ENCODE peak calls at places on chromosomes 6 and 20, in eight cellular contexts. F is mesenchymal stem cell, M is psoas muscle, S is uterus, B is AG10803, V is cardiac fibroblast, Y is HFF-Myc, U is HL-60. G is an unnamed sample.

GRCh38 chr6:43713611-43714310 is 26.2 kb upstream of the MRPS18A start:
- DNase-seq in V (no peak), F (no peak), U (no peak), M (no peak), Y (no peak), B (no peak), S (no peak), G (no peak)

GRCh38 chr20:23179766-23180403 is 93.8 kb upstream of the CD93 start:
- DNase-seq in F (peak; percentile 45), B (no peak), M (peak; percentile 53), S (no peak), V (peak; percentile 43), U (no peak), Y (no peak), G (no peak)

GRCh38 chr6:39169448-39170344 is 54.7 kb upstream of the SAYSD1 start:
- DNase-seq in V (no peak), F (no peak), Y (no peak), B (no peak), U (no peak), M (no peak), S (no peak), G (no peak)

GRCh38 chr6:56474531-56474930 is 168.2 kb downstream of the DST start:
- DNase-seq in Y (no peak), U (no peak), F (no peak), B (no peak), V (no peak), M (no peak), S (no peak), G (no peak)

GRCh38 chr6:157587127-157587729 is 206.2 kb downstream of the ZDHHC14 start:
- DNase-seq in M (no peak), F (no peak), Y (no peak), B (no peak), U (no peak), S (no peak), V (no peak), G (no peak)

GRCh38 chr6:146791930-146792329 is 193.2 kb downstream of the ADGB start:
- DNase-seq in F (no peak), M (no peak), S (no peak), Y (no peak), V (no peak), U (no peak), B (no peak), G (no peak)

GRCh38 chr6:89483111-89483720 is 50.3 kb downstream of the ANKRD6 start:
- DNase-seq in B (peak; percentile 6), U (no peak), Y (no peak), V (peak; percentile 39), M (no peak), F (peak; percentile 7), S (no peak), G (peak; percentile 68)

GRCh38 chr20:34562643-34563042 is 4.1 kb downstream of the MAP1LC3A start:
- DNase-seq in S (no peak), B (no peak), V (peak; percentile 32), Y (no peak), M (no peak), U (no peak), F (peak; percentile 43), G (no peak)

GRCh38 chr6:116840091-116840490 is 11.2 kb upstream of the GPRC6A start:
- DNase-seq in S (no peak), Y (no peak), M (no peak), F (peak; percentile 39), U (peak; percentile 6), V (no peak), B (no peak), G (no peak)

GRCh38 chr6:96124778-96125177 is 109.0 kb downstream of the FUT9 start:
- DNase-seq in S (no peak), V (no peak), B (no peak), Y (no peak), F (no peak), U (no peak), M (no peak), G (no peak)

GRCh38 chr20:63183422-63184146 is 32.3 kb downstream of the YTHDF1 start:
- DNase-seq in S (no peak), Y (no peak), V (peak; percentile 32), B (no peak), F (peak; percentile 27), U (no peak), M (peak; percentile 67), G (no peak)

GRCh38 chr6:138105880-138106664 is 1.1 kb downstream of the PERP start:
- DNase-seq in F (peak; percentile 40), S (no peak), B (no peak), U (no peak), V (no peak), Y (no peak), M (no peak), G (no peak)

GRCh38 chr6:20564269-20564668 is 30.0 kb downstream of the CDKAL1 start:
- DNase-seq in F (peak; percentile 37), V (peak; percentile 50), S (no peak), U (no peak), Y (no peak), B (peak; percentile 23), M (no peak), G (no peak)

GRCh38 chr6:143747347-143747842 is 69.6 kb downstream of the PHACTR2 start:
- DNase-seq in M (no peak), S (no peak), U (no peak), B (no peak), F (no peak), Y (no peak), V (peak; percentile 39), G (no peak)

GRCh38 chr6:34319471-34319885 is 70.7 kb upstream of the SMIM29 start:
- DNase-seq in B (no peak), V (no peak), U (no peak), M (no peak), Y (no peak), F (no peak), S (no peak), G (no peak)

GRCh38 chr20:50929299-50930138 is 1.7 kb downstream of the ADNP start:
- DNase-seq in Y (peak; percentile 94), M (peak; percentile 90), F (peak; percentile 96), U (peak; percentile 88), S (peak; percentile 82), V (peak; percentile 97), B (peak; percentile 95), G (peak; percentile 95)

GRCh38 chr20:50930139-50931047 is 844 bp downstream of the ADNP start:
- DNase-seq in F (no peak), S (peak; percentile 34), B (no peak), U (no peak), Y (no peak), M (peak; percentile 70), V (no peak), G (no peak)

GRCh38 chr20:50931306-50932015 is at the start of gene ADNP:
- DNase-seq in B (peak; percentile 90), V (peak; percentile 96), U (peak; percentile 92), Y (peak; percentile 72), M (peak; percentile 94), S (peak; percentile 92), F (peak; percentile 93), G (peak; percentile 87)

GRCh38 chr20:50931048-50931305 is 260 bp downstream of the ADNP start:
- DNase-seq in V (no peak), F (no peak), U (no peak), Y (no peak), S (no peak), M (no peak), B (no peak), G (no peak)

GRCh38 chr20:50928469-50928868 is 2.8 kb downstream of the ADNP start:
- DNase-seq in Y (no peak), M (no peak), F (no peak), B (no peak), S (no peak), U (no peak), V (no peak), G (no peak)
- H3K4me3 ChIP-seq in Y (peak overlapping the region; percentile 79), M (peak overlapping the region; percentile 82), F (peak overlapping the region; percentile 80), B (peak overlapping the region; percentile 66), S (no peak overlapping the region), U (peak overlapping the region; percentile 80), V (peak overlapping the region; percentile 87), G (no peak overlapping the region)

GRCh38 chr20:58038123-58038654 is 190.3 kb downstream of the ANKRD60 start:
- DNase-seq in U (no peak), F (no peak), Y (no peak), V (no peak), B (no peak), M (no peak), S (no peak), G (no peak)
- H3K4me3 ChIP-seq in U (no peak overlapping the region), F (no peak overlapping the region), Y (no peak overlapping the region), V (no peak overlapping the region), B (no peak overlapping the region), M (no peak overlapping the region), S (no peak overlapping the region), G (no peak overlapping the region)

GRCh38 chr6:113676057-113676456 is 181.1 kb upstream of the MARCKS start:
- DNase-seq in U (no peak), B (no peak), V (no peak), M (no peak), F (no peak), S (no peak), Y (no peak), G (no peak)

GRCh38 chr6:113674075-113674474 is 183.1 kb upstream of the MARCKS start:
- DNase-seq in V (no peak), F (no peak), Y (no peak), U (no peak), M (no peak), B (no peak), S (no peak), G (no peak)

GRCh38 chr6:113671440-113671839 is 185.7 kb upstream of the MARCKS start:
- DNase-seq in S (no peak), M (no peak), U (no peak), Y (no peak), B (no peak), V (no peak), F (peak; percentile 56), G (no peak)

GRCh38 chr6:113669641-113670040 is 187.5 kb upstream of the MARCKS start:
- DNase-seq in F (no peak), B (no peak), U (no peak), S (no peak), V (no peak), Y (no peak), M (no peak), G (no peak)

DNA sequence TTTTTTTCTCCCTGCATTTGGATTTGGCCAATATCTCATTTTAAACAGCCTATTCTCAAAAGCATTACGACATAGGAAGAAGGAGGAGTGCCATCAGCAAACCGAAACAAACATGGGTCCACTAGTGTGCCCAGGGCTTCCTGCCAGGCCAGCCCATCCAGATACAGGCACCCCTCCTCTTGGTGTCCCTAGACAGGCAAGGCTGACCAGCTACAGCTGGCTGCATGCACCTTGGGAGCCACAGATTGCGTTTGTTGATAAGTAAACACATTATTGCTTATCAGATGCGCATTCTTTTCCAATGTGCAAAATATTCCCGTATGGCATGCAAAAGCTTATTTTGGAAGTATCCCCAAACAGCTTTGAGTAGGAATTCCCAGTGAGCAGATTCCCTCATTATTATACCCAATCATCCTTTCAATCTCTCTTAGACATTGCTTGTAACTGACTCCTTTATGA is 184.4 kb upstream of the MARCKS start:
- DNase-seq in V (peak; percentile 72), U (no peak), M (peak; percentile 80), S (peak; percentile 36), F (peak; percentile 36), B (peak; percentile 78), Y (no peak), G (no peak)
- H3K4me3 ChIP-seq in V (peak overlapping the region; percentile 38), U (no peak overlapping the region), M (peak overlapping the region; percentile 52), S (peak overlapping the region; percentile 15), F (peak overlapping the region; percentile 78), B (peak overlapping the region; percentile 54), Y (no peak overlapping the region), G (no peak overlapping the region)

DNA sequence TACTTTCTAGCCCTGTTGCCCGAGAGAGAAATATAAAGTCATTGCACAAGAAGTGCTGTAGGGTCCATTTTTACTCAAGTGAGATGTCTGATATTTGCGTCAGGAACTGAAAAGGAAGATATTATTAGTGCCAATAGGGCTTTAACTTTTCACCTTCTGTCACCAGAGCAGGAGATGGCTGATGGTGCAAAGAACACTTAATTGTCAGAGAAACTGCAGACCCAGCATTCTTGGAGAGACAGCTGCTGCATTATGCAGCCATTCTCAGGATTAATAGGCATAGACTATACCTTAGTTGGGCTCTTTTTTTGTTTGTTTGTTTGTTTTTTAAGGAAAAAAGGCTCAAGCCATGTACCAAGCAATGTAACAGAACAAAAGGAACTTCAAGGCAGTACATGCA is 179.4 kb downstream of the RPS12 start:
- DNase-seq in S (no peak), U (no peak), V (no peak), F (no peak), M (no peak), B (no peak), Y (no peak), G (no peak)
- H3K4me3 ChIP-seq in S (no peak overlapping the region), U (no peak overlapping the region), V (no peak overlapping the region), F (no peak overlapping the region), M (no peak overlapping the region), B (no peak overlapping the region), Y (no peak overlapping the region), G (no peak overlapping the region)